ENCODE peak calls at places on chromosome 11, in five cellular contexts. P, M, A, D and L are unnamed samples.

GRCh38 chr11:77886401-77886800 is 65.5 kb downstream of the AAMDC start:
- DNase-seq in D (no peak), M (no peak), A (no peak), P (no peak), L (no peak)

GRCh38 chr11:16262645-16262955 is 93.7 kb downstream of the SOX6 start:
- DNase-seq in D (no peak), P (no peak), M (no peak), A (no peak), L (no peak)

GRCh38 chr11:70111269-70112016 is 33.3 kb downstream of the ANO1 start:
- DNase-seq in M (peak; percentile 60), P (peak; percentile 31), D (peak; percentile 73), A (no peak), L (no peak)

GRCh38 chr11:33207408-33207985 is 46.2 kb upstream of the CSTF3 start:
- DNase-seq in D (peak; percentile 8), A (no peak), M (peak; percentile 5), P (no peak), L (no peak)

GRCh38 chr11:20315800-20316199 is 47.7 kb upstream of the HTATIP2 start:
- DNase-seq in M (no peak), A (no peak), P (no peak), D (no peak), L (no peak)

GRCh38 chr11:111000400-111001090 is 245.0 kb upstream of the POU2AF2 start:
- DNase-seq in D (no peak), M (peak; percentile 33), A (no peak), P (no peak), L (no peak)

GRCh38 chr11:772429-773390 is 4.6 kb downstream of the GATD1 start:
- DNase-seq in D (no peak), A (no peak), M (no peak), P (peak; percentile 2), L (peak; percentile 92)

GRCh38 chr11:48170176-48170839 is 46.3 kb upstream of the OR4B1 start:
- DNase-seq in P (peak; percentile 6), M (peak; percentile 34), D (no peak), A (no peak), L (no peak)

GRCh38 chr11:38100836-38101235 is 1502.8 kb upstream of the RAG2 start:
- DNase-seq in M (no peak), D (no peak), P (no peak), A (no peak), L (no peak)

GRCh38 chr11:20059587-20060021 is 100.7 kb downstream of the DBX1 start:
- DNase-seq in A (no peak), M (no peak), D (no peak), P (no peak), L (no peak)

GRCh38 chr11:61193596-61193995 is 9.7 kb upstream of the PGA3 start:
- DNase-seq in P (no peak), A (no peak), M (no peak), D (no peak), L (no peak)

GRCh38 chr11:78277314-78277994 is 88.7 kb downstream of the USP35 start:
- DNase-seq in M (no peak), P (no peak), D (peak; percentile 81), A (no peak), L (no peak)

GRCh38 chr11:121595717-121596156 is 143.0 kb upstream of the SORL1-AS1 start:
- DNase-seq in P (no peak), M (peak; percentile 97), A (no peak), D (no peak), L (no peak)

GRCh38 chr11:86816251-86816726 is 15.9 kb downstream of the PRSS23 start:
- DNase-seq in D (no peak), A (no peak), P (no peak), M (peak; percentile 61), L (no peak)

GRCh38 chr11:63668396-63668795 is 2.8 kb downstream of the ATL3 start:
- DNase-seq in P (no peak), M (no peak), D (no peak), A (no peak), L (no peak)
- H3K4me3 ChIP-seq in P (no peak overlapping the region), M (no peak overlapping the region), D (no peak overlapping the region), A (peak overlapping the region; percentile 1), L (no peak overlapping the region)

GRCh38 chr11:128288368-128288767 is 299.0 kb downstream of the ETS1 start:
- DNase-seq in M (no peak), A (no peak), P (no peak), D (no peak), L (no peak)

GRCh38 chr11:128289048-128289447 is 298.3 kb downstream of the ETS1 start:
- DNase-seq in P (no peak), M (no peak), D (no peak), A (no peak), L (no peak)

GRCh38 chr11:128291835-128292234 is 295.5 kb downstream of the ETS1 start:
- DNase-seq in P (no peak), D (no peak), A (no peak), M (no peak), L (no peak)

GRCh38 chr11:128290106-128290840 is 297.1 kb downstream of the ETS1 start:
- DNase-seq in M (peak; percentile 84), A (no peak), P (peak; percentile 70), D (peak; percentile 75), L (no peak)

GRCh38 chr11:128291043-128291442 is 296.3 kb downstream of the ETS1 start:
- DNase-seq in A (no peak), P (no peak), D (no peak), M (no peak), L (no peak)
- H3K4me3 ChIP-seq in A (peak overlapping the region; percentile 17), P (no peak overlapping the region), D (no peak overlapping the region), M (no peak overlapping the region), L (no peak overlapping the region)

GRCh38 chr11:44751066-44751465 is 24.3 kb downstream of the TSPAN18 start:
- DNase-seq in M (no peak), A (no peak), P (no peak), D (no peak), L (no peak)
- H3K4me3 ChIP-seq in M (no peak overlapping the region), A (no peak overlapping the region), P (no peak overlapping the region), D (no peak overlapping the region), L (no peak overlapping the region)

DNA sequence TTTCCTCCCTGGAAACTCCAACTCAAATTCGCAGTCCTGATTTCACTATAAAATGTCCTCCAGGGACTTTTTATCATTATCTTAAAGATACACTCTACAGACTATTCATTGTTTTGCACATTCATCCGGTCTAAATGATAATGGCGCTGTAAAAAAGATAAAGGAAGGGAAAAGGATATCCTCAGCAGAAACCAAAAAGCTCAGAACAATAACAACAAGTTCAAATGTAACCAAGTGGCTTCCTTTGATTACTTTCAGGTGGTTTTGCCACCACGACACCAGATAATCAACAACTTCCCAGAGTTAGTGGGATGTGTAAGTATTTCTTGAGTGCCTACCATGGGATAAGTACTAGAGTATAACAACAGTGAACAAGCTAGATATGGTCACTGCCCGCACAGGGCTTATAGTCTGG is 26.3 kb downstream of the PRCP start:
- DNase-seq in A (no peak), P (no peak), M (no peak), D (no peak), L (no peak)
- H3K4me3 ChIP-seq in A (no peak overlapping the region), P (no peak overlapping the region), M (no peak overlapping the region), D (no peak overlapping the region), L (no peak overlapping the region)

GRCh38 chr11:27718346-27718852 is 18.1 kb upstream of the BDNF start:
- DNase-seq in D (no peak), A (no peak), P (peak; percentile 91), M (peak; percentile 95), L (peak; percentile 72)

GRCh38 chr11:27718853-27719574 is 18.8 kb upstream of the BDNF start:
- DNase-seq in D (no peak), M (peak; percentile 72), A (no peak), P (peak; percentile 91), L (no peak)

GRCh38 chr11:27720277-27720830 is 20.1 kb upstream of the BDNF start:
- DNase-seq in A (no peak), D (no peak), M (peak; percentile 64), P (peak; percentile 94), L (no peak)

GRCh38 chr11:27717801-27718229 is 17.6 kb upstream of the BDNF start:
- DNase-seq in D (no peak), A (no peak), M (peak; percentile 62), P (peak; percentile 44), L (no peak)

DNA sequence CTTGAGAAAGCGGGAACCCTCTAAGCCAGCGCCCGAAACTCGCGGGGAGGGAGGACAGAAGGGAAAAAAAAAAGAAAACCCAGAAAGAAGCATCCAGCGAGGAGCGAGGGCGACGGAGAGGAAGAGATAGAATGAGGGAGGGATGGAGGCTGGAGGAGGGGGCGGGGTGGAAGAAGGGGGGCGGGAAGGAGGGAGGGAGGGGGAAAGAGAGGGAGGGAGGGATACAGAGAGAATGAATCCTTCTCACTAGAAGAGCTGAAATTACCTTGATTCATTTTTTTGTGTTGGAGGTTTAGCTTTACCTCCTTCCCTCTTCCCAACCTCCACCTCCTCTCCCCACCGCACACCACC is 19.3 kb upstream of the BDNF start:
- DNase-seq in M (no peak), A (no peak), P (no peak), D (no peak), L (no peak)
- H3K4me3 ChIP-seq in M (peak overlapping the region; percentile 67), A (peak overlapping the region; percentile 54), P (peak overlapping the region; percentile 59), D (no peak overlapping the region), L (peak overlapping the region; percentile 54)

GRCh38 chr11:130097285-130097684 is 27.6 kb downstream of the APLP2 start:
- DNase-seq in P (no peak), D (no peak), M (no peak), A (no peak), L (no peak)

GRCh38 chr11:130094614-130095013 is 24.9 kb downstream of the APLP2 start:
- DNase-seq in A (no peak), P (no peak), D (peak; percentile 28), M (no peak), L (no peak)

GRCh38 chr11:130096042-130096441 is 26.3 kb downstream of the APLP2 start:
- DNase-seq in P (no peak), D (no peak), A (no peak), M (no peak), L (no peak)

GRCh38 chr11:130096823-130097222 is 27.1 kb downstream of the APLP2 start:
- DNase-seq in A (no peak), D (no peak), P (no peak), M (no peak), L (no peak)

GRCh38 chr11:130095326-130095725 is 25.6 kb downstream of the APLP2 start:
- DNase-seq in M (no peak), A (no peak), P (no peak), D (no peak), L (no peak)
- H3K4me3 ChIP-seq in M (no peak overlapping the region), A (no peak overlapping the region), P (no peak overlapping the region), D (no peak overlapping the region), L (no peak overlapping the region)

GRCh38 chr11:113249491-113249763 is 65.0 kb upstream of the TTC12 start:
- DNase-seq in D (no peak), P (no peak), M (no peak), A (no peak), L (no peak)

GRCh38 chr11:113251281-113251680 is 63.1 kb upstream of the TTC12 start:
- DNase-seq in A (no peak), D (no peak), P (no peak), M (no peak), L (no peak)

GRCh38 chr11:113247231-113247630 is 67.2 kb upstream of the TTC12 start:
- DNase-seq in D (no peak), M (no peak), P (peak; percentile 39), A (no peak), L (no peak)

GRCh38 chr11:113249786-113250185 is 64.6 kb upstream of the TTC12 start:
- DNase-seq in D (no peak), P (peak; percentile 76), A (no peak), M (no peak), L (no peak)

GRCh38 chr11:113248702-113249490 is 65.5 kb upstream of the TTC12 start:
- DNase-seq in A (no peak), M (no peak), D (no peak), P (no peak), L (no peak)
- H3K4me3 ChIP-seq in A (no peak overlapping the region), M (no peak overlapping the region), D (no peak overlapping the region), P (no peak overlapping the region), L (no peak overlapping the region)